ENCODE peak calls at places on chromosomes 7 and 10, in six cellular contexts. One of them, this sample, is unnamed.
A peak's percentile ranks its signal among the peaks of the same experiment; 100 is the strongest.

GRCh38 chr10:12801214-12802087 is 200.1 kb downstream of the CCDC3 start:
- DNase-seq in stimulated activated naive CD4-positive, alpha-beta T cell: no peak
- DNase-seq in anterior cingulate cortex: no peak
- DNase-seq in COLO829: no peak
- DNase-seq in activated T-helper 9 cell treated with anti-CD3 and anti-CD28 coated beads, Interleukin-2, amount 50 U/mL, for 16 hours: no peak
- DNase-seq in globus pallidus: no peak
- DNase-seq in this sample: no peak

GRCh38 chr10:124791378-124792348 is at the start of gene EEF1AKMT2:
- DNase-seq in stimulated activated naive CD4-positive, alpha-beta T cell: peak; percentile 63
- DNase-seq in anterior cingulate cortex: peak; percentile 81
- DNase-seq in COLO829: peak; percentile 55
- DNase-seq in activated T-helper 9 cell treated with anti-CD3 and anti-CD28 coated beads, Interleukin-2, amount 50 U/mL, for 16 hours: peak; percentile 80
- DNase-seq in globus pallidus: peak; percentile 81
- DNase-seq in this sample: peak; percentile 5

GRCh38 chr7:35504365-35504764 is 190.6 kb downstream of the HERPUD2 start:
- DNase-seq in stimulated activated naive CD4-positive, alpha-beta T cell: no peak
- DNase-seq in anterior cingulate cortex: no peak
- DNase-seq in COLO829: no peak
- DNase-seq in activated T-helper 9 cell treated with anti-CD3 and anti-CD28 coated beads, Interleukin-2, amount 50 U/mL, for 16 hours: no peak
- DNase-seq in globus pallidus: no peak
- DNase-seq in this sample: no peak

GRCh38 chr7:70569335-70569819 is 562.6 kb upstream of the GALNT17 start:
- DNase-seq in stimulated activated naive CD4-positive, alpha-beta T cell: no peak
- DNase-seq in anterior cingulate cortex: no peak
- DNase-seq in COLO829: no peak
- DNase-seq in activated T-helper 9 cell treated with anti-CD3 and anti-CD28 coated beads, Interleukin-2, amount 50 U/mL, for 16 hours: no peak
- DNase-seq in globus pallidus: no peak
- DNase-seq in this sample: no peak

GRCh38 chr7:151824285-151824950 is 52.5 kb downstream of the PRKAG2 start:
- DNase-seq in stimulated activated naive CD4-positive, alpha-beta T cell: no peak
- DNase-seq in anterior cingulate cortex: no peak
- DNase-seq in COLO829: no peak
- DNase-seq in activated T-helper 9 cell treated with anti-CD3 and anti-CD28 coated beads, Interleukin-2, amount 50 U/mL, for 16 hours: no peak
- DNase-seq in globus pallidus: no peak
- DNase-seq in this sample: no peak

GRCh38 chr10:14358886-14359573 is 28.3 kb upstream of the FRMD4A start:
- DNase-seq in stimulated activated naive CD4-positive, alpha-beta T cell: no peak
- DNase-seq in anterior cingulate cortex: no peak
- DNase-seq in COLO829: no peak
- DNase-seq in activated T-helper 9 cell treated with anti-CD3 and anti-CD28 coated beads, Interleukin-2, amount 50 U/mL, for 16 hours: no peak
- DNase-seq in globus pallidus: peak; percentile 7
- DNase-seq in this sample: no peak

GRCh38 chr7:106584914-106585759 is 75.8 kb downstream of the CCDC71L start:
- DNase-seq in stimulated activated naive CD4-positive, alpha-beta T cell: no peak
- DNase-seq in anterior cingulate cortex: no peak
- DNase-seq in COLO829: no peak
- DNase-seq in activated T-helper 9 cell treated with anti-CD3 and anti-CD28 coated beads, Interleukin-2, amount 50 U/mL, for 16 hours: no peak
- DNase-seq in globus pallidus: no peak
- DNase-seq in this sample: no peak

GRCh38 chr7:39851466-39852045 is 98.5 kb upstream of the CDK13 start:
- DNase-seq in stimulated activated naive CD4-positive, alpha-beta T cell: no peak
- DNase-seq in anterior cingulate cortex: no peak
- DNase-seq in COLO829: no peak
- DNase-seq in activated T-helper 9 cell treated with anti-CD3 and anti-CD28 coated beads, Interleukin-2, amount 50 U/mL, for 16 hours: no peak
- DNase-seq in globus pallidus: no peak
- DNase-seq in this sample: no peak

GRCh38 chr10:12780634-12781601 is 220.6 kb downstream of the CCDC3 start:
- DNase-seq in stimulated activated naive CD4-positive, alpha-beta T cell: no peak
- DNase-seq in anterior cingulate cortex: peak; percentile 33
- DNase-seq in COLO829: no peak
- DNase-seq in activated T-helper 9 cell treated with anti-CD3 and anti-CD28 coated beads, Interleukin-2, amount 50 U/mL, for 16 hours: no peak
- DNase-seq in globus pallidus: no peak
- DNase-seq in this sample: peak; percentile 48

GRCh38 chr10:62050941-62051433 is 149.5 kb downstream of the ARID5B start:
- DNase-seq in stimulated activated naive CD4-positive, alpha-beta T cell: peak; percentile 25
- DNase-seq in anterior cingulate cortex: no peak
- DNase-seq in COLO829: peak; percentile 54
- DNase-seq in activated T-helper 9 cell treated with anti-CD3 and anti-CD28 coated beads, Interleukin-2, amount 50 U/mL, for 16 hours: peak; percentile 70
- DNase-seq in globus pallidus: no peak
- DNase-seq in this sample: no peak

GRCh38 chr10:78623577-78624215 is 445.1 kb upstream of the ZMIZ1 start:
- DNase-seq in stimulated activated naive CD4-positive, alpha-beta T cell: no peak
- DNase-seq in anterior cingulate cortex: no peak
- DNase-seq in COLO829: peak; percentile 74
- DNase-seq in activated T-helper 9 cell treated with anti-CD3 and anti-CD28 coated beads, Interleukin-2, amount 50 U/mL, for 16 hours: no peak
- DNase-seq in globus pallidus: no peak
- DNase-seq in this sample: no peak

GRCh38 chr7:89559596-89559995 is 594.7 kb upstream of the STEAP1 start:
- DNase-seq in stimulated activated naive CD4-positive, alpha-beta T cell: no peak
- DNase-seq in anterior cingulate cortex: no peak
- DNase-seq in COLO829: no peak
- DNase-seq in activated T-helper 9 cell treated with anti-CD3 and anti-CD28 coated beads, Interleukin-2, amount 50 U/mL, for 16 hours: no peak
- DNase-seq in globus pallidus: no peak
- DNase-seq in this sample: no peak